ENCODE peak calls at places on chromosomes 13 and 19, in seven cellular contexts. D, V, N, Z, K, H and B are unnamed samples.
A peak's percentile ranks its signal among the peaks of the same experiment; 100 is the strongest.

GRCh38 chr19:48292798-48293197 is 22.9 kb downstream of the ZNF114 start:
- DNase-seq in D (peak; percentile 93), V (no peak), N (no peak), Z (peak; percentile 97), K (no peak), H (no peak), B (no peak)

GRCh38 chr19:9936151-9937000 is at the start of gene OLFM2:
- DNase-seq in D (no peak), V (no peak), N (no peak), Z (no peak), K (peak; percentile 93), H (no peak), B (peak; percentile 33)

GRCh38 chr19:47296036-47296435 is 13.6 kb upstream of the C5AR1 start:
- DNase-seq in D (peak; percentile 70), V (peak; percentile 58), N (peak; percentile 69), Z (peak; percentile 78), K (peak; percentile 78), H (no peak), B (peak; percentile 89)

GRCh38 chr19:51802775-51803174 is 7.8 kb downstream of the FPR3 start:
- DNase-seq in D (no peak), V (no peak), N (no peak), Z (no peak), K (no peak), H (no peak), B (no peak)

GRCh38 chr19:17346109-17346671 is 8.8 kb downstream of the GTPBP3 start:
- DNase-seq in D (peak; percentile 64), V (no peak), N (peak; percentile 71), Z (peak; percentile 54), K (peak; percentile 89), H (no peak), B (peak; percentile 88)

GRCh38 chr13:76683168-76683567 is 203.0 kb downstream of the KCTD12 start:
- DNase-seq in D (no peak), V (no peak), N (no peak), Z (no peak), K (no peak), H (no peak), B (no peak)

GRCh38 chr13:114147803-114148520 is 15.5 kb upstream of the RASA3 start:
- DNase-seq in D (no peak), V (no peak), N (no peak), Z (no peak), K (peak; percentile 5), H (no peak), B (no peak)

GRCh38 chr13:40550130-40550529 is 116.3 kb downstream of the FOXO1 start:
- DNase-seq in D (peak; percentile 32), V (no peak), N (no peak), Z (peak; percentile 79), K (no peak), H (no peak), B (no peak)

GRCh38 chr13:51066091-51066831 is 44.8 kb downstream of the C13orf42 start:
- DNase-seq in D (peak; percentile 46), V (no peak), N (no peak), Z (no peak), K (no peak), H (no peak), B (peak; percentile 9)

GRCh38 chr19:2199861-2200623 is 36.1 kb downstream of the PLEKHJ1 start:
- DNase-seq in D (no peak), V (no peak), N (no peak), Z (no peak), K (no peak), H (no peak), B (no peak)

GRCh38 chr13:42892760-42893159 is 99.3 kb downstream of the EPSTI1 start:
- DNase-seq in D (peak; percentile 11), V (no peak), N (no peak), Z (peak; percentile 89), K (no peak), H (no peak), B (no peak)

GRCh38 chr19:34989248-34989797 is 10.8 kb upstream of the GRAMD1A start:
- DNase-seq in D (no peak), V (no peak), N (no peak), Z (no peak), K (no peak), H (no peak), B (no peak)

GRCh38 chr19:29289020-29289419 is 76.1 kb upstream of the UQCRFS1 start:
- DNase-seq in D (no peak), V (no peak), N (no peak), Z (no peak), K (no peak), H (no peak), B (no peak)

GRCh38 chr13:111967572-111968201 is 99.3 kb upstream of the SOX1 start:
- DNase-seq in D (no peak), V (no peak), N (no peak), Z (no peak), K (no peak), H (no peak), B (no peak)

GRCh38 chr13:66237411-66238062 is 992.6 kb downstream of the PCDH9 start:
- DNase-seq in D (no peak), V (no peak), N (no peak), Z (no peak), K (no peak), H (no peak), B (no peak)

GRCh38 chr19:558770-559439 is 13.5 kb upstream of the BSG start:
- DNase-seq in D (no peak), V (no peak), N (no peak), Z (no peak), K (no peak), H (no peak), B (no peak)

GRCh38 chr19:1874554-1875185 is 10.6 kb downstream of the ABHD17A start:
- DNase-seq in D (no peak), V (no peak), N (no peak), Z (peak; percentile 39), K (no peak), H (no peak), B (peak; percentile 49)

GRCh38 chr13:113665582-113666323 is 1.3 kb upstream of the GRK1 start:
- DNase-seq in D (no peak), V (no peak), N (no peak), Z (no peak), K (no peak), H (peak; percentile 62), B (no peak)

GRCh38 chr13:108780706-108781105 is 151.3 kb downstream of the MYO16 start:
- DNase-seq in D (no peak), V (no peak), N (no peak), Z (no peak), K (no peak), H (no peak), B (no peak)

GRCh38 chr19:39865953-39866352 is 19.8 kb upstream of the FBL start:
- DNase-seq in D (no peak), V (no peak), N (no peak), Z (no peak), K (no peak), H (no peak), B (peak; percentile 12)

GRCh38 chr19:58229255-58229639 is 533 bp downstream of the ZNF544 start:
- DNase-seq in D (peak; percentile 33), V (no peak), N (no peak), Z (peak; percentile 49), K (peak; percentile 44), H (no peak), B (peak; percentile 45)

GRCh38 chr19:58227964-58228583 is 640 bp upstream of the ZNF544 start:
- DNase-seq in D (peak; percentile 4), V (no peak), N (no peak), Z (peak; percentile 5), K (no peak), H (peak; percentile 75), B (no peak)

GRCh38 chr19:58228584-58229254 is at the start of gene ZNF544:
- DNase-seq in D (peak; percentile 57), V (peak; percentile 7), N (peak; percentile 38), Z (peak; percentile 67), K (peak; percentile 74), H (peak; percentile 84), B (peak; percentile 81)
- TF ChIP-seq CTCF in D (peak; percentile 55), V (no peak), N (no peak), Z (no peak), K (no peak), H (peak; percentile 61), B (peak; percentile 64)

GRCh38 chr13:110289661-110290060 is 17.3 kb downstream of the COL4A1 start:
- DNase-seq in D (no peak), V (no peak), N (no peak), Z (no peak), K (no peak), H (no peak), B (no peak)
- TF ChIP-seq CTCF in D (peak; percentile 32), V (no peak), N (no peak), Z (no peak), K (no peak), H (no peak), B (no peak)

GRCh38 chr19:5352229-5352763 is 11.7 kb upstream of the PTPRS start:
- DNase-seq in D (peak; percentile 24), V (no peak), N (no peak), Z (no peak), K (no peak), H (no peak), B (no peak)
- TF ChIP-seq CTCF in D (no peak), V (no peak), N (no peak), Z (no peak), K (no peak), H (no peak), B (no peak)

GRCh38 chr19:50275577-50276368 is 53.4 kb downstream of the KCNC3 start:
- DNase-seq in D (no peak), V (no peak), N (no peak), Z (no peak), K (no peak), H (no peak), B (no peak)
- TF ChIP-seq CTCF in D (no peak), V (no peak), N (no peak), Z (no peak), K (no peak), H (no peak), B (no peak)

GRCh38 chr19:41376241-41376997 is at the start of gene TMEM91:
- DNase-seq in D (peak; percentile 25), V (no peak), N (no peak), Z (peak; percentile 41), K (peak; percentile 75), H (no peak), B (no peak)

GRCh38 chr19:41373993-41374392 is 2.3 kb upstream of the TMEM91 start:
- DNase-seq in D (peak; percentile 68), V (peak; percentile 55), N (no peak), Z (peak; percentile 91), K (peak; percentile 94), H (no peak), B (no peak)

GRCh38 chr19:41376998-41377365 is 649 bp downstream of the TMEM91 start:
- DNase-seq in D (no peak), V (no peak), N (no peak), Z (peak; percentile 60), K (no peak), H (no peak), B (peak; percentile 64)

GRCh38 chr19:41377977-41378707 is 1.8 kb downstream of the TMEM91 start:
- DNase-seq in D (no peak), V (no peak), N (no peak), Z (no peak), K (peak; percentile 71), H (no peak), B (peak; percentile 59)
- TF ChIP-seq CTCF in D (peak; percentile 54), V (no peak), N (no peak), Z (peak; percentile 1), K (no peak), H (peak; percentile 56), B (peak; percentile 42)